ENCODE peak calls at places on chromosome 15, in six cellular contexts. O, H, Q, R, S and F are unnamed samples.

GRCh38 chr15:89964555-89964954 is 36.6 kb upstream of the ZNF710 start:
- DNase-seq in O (no peak), S (no peak), R (no peak), Q (no peak), H (no peak), F (no peak)

GRCh38 chr15:38207591-38207990 is 45.0 kb upstream of the SPRED1 start:
- DNase-seq in H (no peak), Q (no peak), O (no peak), S (no peak), R (no peak), F (no peak)

GRCh38 chr15:84924074-84924700 is 39.7 kb downstream of the SLC28A1 start:
- DNase-seq in O (no peak), H (no peak), Q (no peak), S (no peak), R (no peak), F (no peak)

GRCh38 chr15:34890424-34890823 is 79.1 kb downstream of the AQR start:
- DNase-seq in S (no peak), R (no peak), Q (no peak), H (no peak), O (peak), F (no peak)

GRCh38 chr15:90099072-90099867 is 3.0 kb downstream of the IDH2 start:
- DNase-seq in R (no peak), O (no peak), S (no peak), H (no peak), Q (no peak), F (no peak)

GRCh38 chr15:60004846-60005351 is 788 bp downstream of the FOXB1 start:
- DNase-seq in O (peak), Q (peak), R (peak), H (peak), S (no peak), F (peak)

GRCh38 chr15:85793641-85794597 is 806 bp downstream of the KLHL25 start:
- DNase-seq in R (no peak), H (peak), O (peak), Q (peak), S (no peak), F (peak)

GRCh38 chr15:58355965-58356358 is 75.8 kb upstream of the LIPC start:
- DNase-seq in Q (no peak), H (no peak), S (no peak), O (no peak), R (no peak), F (no peak)

GRCh38 chr15:56038015-56038414 is 44.6 kb upstream of the NEDD4 start:
- DNase-seq in Q (no peak), R (no peak), H (no peak), O (peak), S (no peak), F (peak)

GRCh38 chr15:71773206-71773859 is 37.0 kb upstream of the NR2E3 start:
- DNase-seq in S (no peak), R (no peak), H (no peak), Q (no peak), O (peak), F (no peak)

DNA sequence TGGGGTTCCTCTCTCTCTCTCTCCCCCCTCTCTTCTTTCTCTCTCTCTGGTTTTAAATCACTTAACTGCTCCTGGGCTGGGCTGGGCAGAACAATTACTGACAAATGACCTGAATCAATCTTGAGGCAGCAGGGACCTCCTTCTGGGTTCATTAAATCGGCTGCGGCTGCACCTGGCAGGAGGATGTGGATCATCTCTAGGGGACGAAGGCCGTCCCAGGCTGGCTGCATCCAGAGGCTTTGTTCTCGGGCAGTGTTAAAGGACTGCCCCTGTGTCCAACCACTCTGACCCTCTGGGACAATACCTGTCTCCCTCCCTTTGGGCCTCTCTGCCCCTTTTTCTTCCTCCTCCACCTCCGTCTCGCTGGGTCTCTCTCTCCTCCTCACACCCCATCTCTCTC is 143.0 kb downstream of the TLE3 start:
- DNase-seq in H (no peak), O (no peak), R (no peak), Q (no peak), S (no peak), F (no peak)
- H2BK5ac ChIP-seq in H (no peak), O (no peak), R (no peak), Q (no peak), S (no peak), F (no peak)

GRCh38 chr15:41559239-41559488 is 152 bp downstream of the TYRO3 start:
- DNase-seq in H (no peak), R (no peak), Q (no peak), O (no peak), S (no peak), F (no peak)

GRCh38 chr15:41561104-41561776 is 2.2 kb downstream of the TYRO3 start:
- DNase-seq in Q (no peak), O (no peak), R (no peak), H (no peak), S (no peak), F (no peak)

GRCh38 chr15:41557673-41558399 is 1.2 kb upstream of the TYRO3 start:
- DNase-seq in R (peak), H (peak), Q (peak), S (peak), O (peak), F (peak)

GRCh38 chr15:41558400-41559238 is at the start of gene TYRO3:
- DNase-seq in Q (peak), H (peak), O (no peak), S (no peak), R (peak), F (peak)

DNA sequence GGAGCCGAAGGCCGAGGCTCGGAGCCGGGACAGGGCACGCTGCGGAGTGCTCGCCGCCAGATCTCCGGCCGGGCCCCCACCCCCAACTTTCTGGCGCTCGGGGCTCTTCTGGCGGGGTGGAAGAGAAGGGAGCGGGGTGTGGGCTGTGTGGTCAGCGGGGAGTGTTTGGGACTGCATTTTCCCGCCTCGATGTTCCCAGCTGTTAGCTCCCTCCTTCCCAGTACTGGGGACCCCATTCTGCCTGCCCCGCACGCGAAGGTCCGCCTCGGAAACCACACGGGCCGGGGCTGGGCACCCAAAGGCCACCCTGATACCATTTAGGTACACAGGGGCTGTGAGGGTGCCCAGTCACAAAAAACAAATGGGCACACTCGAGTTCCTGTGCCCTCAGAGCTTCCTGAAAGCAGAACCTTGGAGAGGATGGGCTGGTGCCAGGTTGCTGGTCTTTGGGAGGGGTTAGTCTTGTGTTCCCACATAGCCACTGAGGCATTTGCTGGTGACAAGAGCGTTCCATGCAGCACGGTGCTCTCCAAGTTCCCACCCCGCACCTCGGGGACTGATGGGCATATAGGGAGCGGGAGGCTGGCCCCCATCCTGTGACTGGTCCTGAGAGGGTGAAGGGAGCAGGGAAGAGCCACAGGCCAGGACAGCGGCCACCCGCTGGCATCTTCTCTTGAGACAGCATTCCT is 621 bp downstream of the TYRO3 start:
- DNase-seq in H (peak), Q (peak), O (no peak), R (peak), S (no peak), F (peak)
- H2BK5ac ChIP-seq in H (peak), Q (peak), O (no peak), R (no peak), S (peak), F (no peak)

DNA sequence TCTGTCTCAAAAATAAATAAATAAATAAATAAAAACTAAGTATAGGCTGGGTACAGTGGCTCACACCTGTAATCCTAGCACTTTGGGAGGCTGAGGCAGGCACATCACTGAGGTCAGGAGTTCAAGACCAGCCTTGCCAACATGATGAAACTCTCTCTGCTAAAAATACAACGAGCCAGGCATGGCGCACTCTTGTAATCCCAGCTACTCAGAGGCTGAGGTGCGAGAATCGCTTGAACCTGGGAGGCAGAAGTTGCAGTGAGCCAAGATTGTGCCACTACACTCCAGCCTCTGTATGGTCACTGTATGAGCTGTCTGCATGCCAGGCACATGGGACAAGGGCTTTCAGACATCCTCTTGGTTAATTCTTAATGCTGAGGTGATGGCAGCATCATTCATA is 28.7 kb downstream of the TIPIN start:
- DNase-seq in H (no peak), S (no peak), Q (no peak), O (no peak), R (no peak), F (no peak)
- H2BK5ac ChIP-seq in H (no peak), S (no peak), Q (no peak), O (no peak), R (no peak), F (no peak)

GRCh38 chr15:25640381-25640780 is 201.6 kb upstream of the UBE3A start:
- DNase-seq in O (no peak), Q (no peak), R (no peak), H (no peak), S (no peak), F (no peak)

GRCh38 chr15:25643120-25643519 is 204.3 kb upstream of the UBE3A start:
- DNase-seq in S (peak), Q (no peak), R (peak), O (no peak), H (peak), F (no peak)

DNA sequence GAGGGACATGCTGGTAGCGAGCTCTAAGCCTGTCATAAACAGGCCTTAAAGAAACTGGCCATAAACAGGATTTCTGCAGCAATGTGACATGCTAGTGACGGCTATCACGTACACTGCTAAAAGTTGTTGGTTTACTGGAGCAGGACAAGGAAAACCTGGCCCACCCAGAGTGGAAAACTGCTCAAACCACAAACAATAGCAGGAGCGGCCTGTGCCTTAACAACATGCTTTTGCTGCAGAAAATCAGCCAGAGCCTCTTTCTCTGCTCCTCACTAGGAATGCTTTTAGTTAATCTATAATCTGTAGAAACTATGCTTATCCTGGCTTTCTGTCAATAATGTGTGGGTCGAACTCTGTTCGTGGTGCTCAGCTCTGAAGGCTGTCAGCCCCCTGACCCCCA is 202.9 kb upstream of the UBE3A start:
- DNase-seq in H (no peak), R (no peak), O (no peak), Q (no peak), S (no peak), F (no peak)
- H2BK5ac ChIP-seq in H (no peak), R (no peak), O (no peak), Q (no peak), S (no peak), F (peak)

DNA sequence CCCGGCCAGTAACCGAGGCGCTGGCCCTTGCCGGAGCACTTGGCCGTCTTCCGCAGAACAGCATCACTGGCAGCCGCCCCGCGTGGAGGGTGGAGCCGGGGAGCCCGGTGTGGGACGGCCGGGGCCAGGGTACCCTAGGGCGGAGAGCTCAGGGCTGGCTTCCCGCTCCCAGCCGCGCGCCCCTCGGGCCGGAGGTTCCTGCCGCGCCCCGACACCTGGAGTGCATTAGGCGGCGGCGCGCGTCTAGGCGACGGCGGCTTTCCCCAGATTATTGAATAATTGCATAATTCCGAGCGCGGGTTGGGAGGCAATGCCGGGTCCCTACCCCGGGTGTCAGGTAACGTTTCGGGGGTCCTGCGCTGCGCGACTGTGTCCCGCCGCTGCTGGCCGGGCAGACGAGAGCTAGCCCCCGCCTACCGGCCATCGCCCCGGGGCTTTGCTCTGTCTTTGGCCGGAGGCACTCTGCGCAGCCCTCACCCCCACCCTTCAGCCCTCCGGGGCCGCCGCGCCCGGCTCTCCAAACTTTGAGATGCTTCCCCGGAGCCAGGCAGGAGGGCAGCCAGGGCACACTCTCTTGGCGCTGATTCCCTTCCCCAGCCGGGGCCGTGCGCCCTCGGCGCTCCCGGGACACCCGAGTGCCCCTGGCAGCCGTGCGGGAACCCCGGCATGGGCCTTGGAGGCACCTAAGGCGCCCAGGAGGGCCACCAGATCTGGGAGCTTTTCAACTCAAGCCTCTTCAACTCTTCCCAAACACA is 749 bp downstream of the ITGA11 start:
- DNase-seq in Q (peak), S (no peak), R (peak), O (no peak), H (peak), F (no peak)
- H2BK5ac ChIP-seq in Q (no peak), S (no peak), R (no peak), O (no peak), H (no peak), F (peak)

GRCh38 chr15:66641485-66642313 is 60.3 kb upstream of the SMAD6 start:
- DNase-seq in R (no peak), H (no peak), Q (no peak), S (no peak), O (no peak), F (no peak)

GRCh38 chr15:66644000-66644787 is 57.8 kb upstream of the SMAD6 start:
- DNase-seq in Q (no peak), R (no peak), O (no peak), H (no peak), S (no peak), F (no peak)

GRCh38 chr15:66644815-66645345 is 57.2 kb upstream of the SMAD6 start:
- DNase-seq in O (peak), R (no peak), S (no peak), H (no peak), Q (no peak), F (peak)

GRCh38 chr15:66646308-66646707 is 55.7 kb upstream of the SMAD6 start:
- DNase-seq in R (no peak), H (no peak), S (no peak), O (no peak), Q (no peak), F (peak)

DNA sequence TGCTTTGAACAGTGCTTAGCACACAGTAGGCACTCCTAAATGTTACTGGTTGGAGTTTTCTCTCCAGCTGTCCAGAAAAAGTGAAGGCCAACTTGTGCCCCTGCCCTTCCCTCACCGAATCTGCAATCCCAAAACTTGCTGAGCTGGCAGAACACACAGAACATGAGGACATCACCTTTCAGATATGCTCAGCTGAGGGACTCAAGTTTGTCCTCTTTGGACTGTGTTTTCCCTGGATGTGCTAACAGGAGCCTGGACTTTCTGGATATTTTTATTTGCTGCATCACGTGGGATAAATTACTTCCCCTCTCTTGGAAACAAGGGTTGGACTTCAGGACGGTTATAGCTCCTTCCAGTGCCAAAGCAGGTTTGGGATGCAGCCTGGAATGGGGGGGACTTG is 59.5 kb upstream of the SMAD6 start:
- DNase-seq in H (no peak), S (no peak), R (no peak), Q (no peak), O (no peak), F (no peak)
- H2BK5ac ChIP-seq in H (no peak), S (no peak), R (no peak), Q (no peak), O (no peak), F (no peak)

GRCh38 chr15:66704019-66704782 is 2.2 kb downstream of the SMAD6 start:
- DNase-seq in S (no peak), H (no peak), R (no peak), Q (no peak), O (no peak), F (no peak)

GRCh38 chr15:66703540-66703941 is 1.5 kb downstream of the SMAD6 start:
- DNase-seq in Q (no peak), O (peak), R (no peak), S (no peak), H (no peak), F (peak)

GRCh38 chr15:66706225-66706732 is 4.2 kb downstream of the SMAD6 start:
- DNase-seq in O (peak), Q (no peak), S (no peak), R (no peak), H (peak), F (no peak)

GRCh38 chr15:66705277-66705927 is 3.4 kb downstream of the SMAD6 start:
- DNase-seq in O (no peak), S (no peak), R (no peak), Q (no peak), H (no peak), F (no peak)

GRCh38 chr15:66704783-66705113 is 2.7 kb downstream of the SMAD6 start:
- DNase-seq in H (no peak), S (no peak), O (no peak), R (no peak), Q (no peak), F (no peak)
- H2BK5ac ChIP-seq in H (no peak), S (no peak), O (no peak), R (no peak), Q (no peak), F (no peak)

GRCh38 chr15:80059786-80060489 is 462 bp downstream of the ZFAND6 start:
- DNase-seq in O (peak), S (peak), H (peak), R (peak), Q (peak), F (peak)
- H2BK5ac ChIP-seq in O (peak), S (peak), H (no peak), R (no peak), Q (peak), F (peak)